ENCODE peak calls at places on chromosomes 4 and X, in four cellular contexts. P is HCT116, R is GM12878, D is K562. V is an unnamed sample.

GRCh38 chr4:185396724-185397402 is at the start of gene ANKRD37:
- DNase-seq in P (no peak), R (no peak), D (peak), V (no peak)

GRCh38 chrX:140664939-140665338 is 44.6 kb upstream of the LINC00632 start:
- DNase-seq in P (no peak), R (no peak), D (peak), V (no peak)

GRCh38 chr4:95038791-95039190 is 281.0 kb downstream of the BMPR1B start:
- DNase-seq in P (no peak), R (no peak), D (no peak), V (no peak)

GRCh38 chrX:53435997-53436396 is 1.8 kb upstream of the HSD17B10 start:
- DNase-seq in P (peak), R (peak), D (peak), V (peak)

GRCh38 chr4:112234952-112235609 is 3.5 kb downstream of the AP1AR start:
- DNase-seq in P (peak), R (peak), D (peak), V (peak)

GRCh38 chr4:169133932-169134331 is 123.9 kb upstream of the CBR4 start:
- DNase-seq in P (no peak), R (no peak), D (no peak), V (no peak)

GRCh38 chr4:151314509-151314908 is 10.9 kb downstream of the SH3D19 start:
- DNase-seq in P (no peak), R (no peak), D (no peak), V (no peak)

GRCh38 chrX:107654778-107655761 is 26.8 kb downstream of the PRPS1 start:
- DNase-seq in P (peak), R (no peak), D (peak), V (peak)

GRCh38 chr4:113368056-113368455 is 318.6 kb downstream of the ANK2 start:
- DNase-seq in P (no peak), R (no peak), D (no peak), V (no peak)

GRCh38 chr4:109332926-109333464 is 30.5 kb upstream of the COL25A1 start:
- DNase-seq in P (no peak), R (no peak), D (peak), V (peak)

DNA sequence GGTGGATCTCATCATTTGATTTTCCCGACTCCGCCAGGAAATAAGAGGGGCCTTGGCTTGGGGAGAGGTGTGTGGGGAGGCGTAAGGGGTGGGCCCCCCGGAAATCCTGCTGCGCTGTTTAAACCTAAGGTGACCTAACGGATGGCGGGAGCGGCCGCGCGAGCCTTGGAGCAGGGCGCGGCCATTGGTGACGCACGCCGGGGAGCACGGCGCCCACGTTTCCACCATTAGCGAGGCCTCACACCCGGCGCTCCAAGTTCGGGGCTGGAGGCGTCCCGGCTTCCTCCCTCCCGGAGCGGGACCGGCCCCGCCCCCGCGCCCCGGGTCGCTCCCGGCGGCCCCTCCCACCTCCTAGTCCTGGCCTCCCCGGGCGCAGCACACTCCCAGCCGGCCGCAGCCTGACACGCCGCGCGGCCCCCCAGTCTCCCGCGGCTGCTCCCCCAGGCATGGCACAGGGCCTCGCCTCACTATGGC is at the start of gene SMS:
- DNase-seq in P (no peak), R (no peak), D (peak), V (peak)
- TF ChIP-seq ZNF274 in P (no peak), R (no peak), D (no peak), V (no peak)

DNA sequence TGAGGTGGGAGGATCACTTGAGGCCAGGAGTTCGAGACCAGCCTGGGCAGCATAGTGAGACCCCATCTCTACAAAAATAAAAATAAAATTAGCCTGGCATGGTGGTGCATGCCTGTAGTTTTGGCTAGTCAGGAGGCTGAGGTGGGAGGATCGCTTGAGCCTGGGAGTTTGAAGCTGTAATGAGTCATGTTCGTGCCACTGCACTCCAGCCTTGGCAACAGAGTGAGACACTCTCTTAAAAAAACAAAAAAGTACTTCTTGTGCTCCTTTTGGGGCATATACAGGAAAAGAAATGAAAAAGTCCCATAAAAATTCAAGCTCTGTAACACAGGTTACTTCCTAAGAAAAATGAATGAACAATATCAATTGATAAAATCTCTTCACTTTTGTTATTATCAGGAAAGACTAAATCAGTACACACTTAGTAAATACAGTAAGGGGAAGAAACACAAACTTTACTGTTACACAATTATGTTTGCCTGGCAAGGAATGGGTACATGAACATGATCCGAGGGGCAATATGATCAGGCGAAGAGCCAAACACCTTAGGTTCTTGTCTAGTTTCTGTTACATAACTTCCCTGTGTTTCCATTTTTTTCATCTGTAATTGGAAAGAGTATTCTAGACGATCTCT is 46.9 kb downstream of the CCDC158 start:
- DNase-seq in P (no peak), R (no peak), D (no peak), V (no peak)
- H3K9ac ChIP-seq in P (no peak), R (no peak), D (no peak), V (no peak)

DNA sequence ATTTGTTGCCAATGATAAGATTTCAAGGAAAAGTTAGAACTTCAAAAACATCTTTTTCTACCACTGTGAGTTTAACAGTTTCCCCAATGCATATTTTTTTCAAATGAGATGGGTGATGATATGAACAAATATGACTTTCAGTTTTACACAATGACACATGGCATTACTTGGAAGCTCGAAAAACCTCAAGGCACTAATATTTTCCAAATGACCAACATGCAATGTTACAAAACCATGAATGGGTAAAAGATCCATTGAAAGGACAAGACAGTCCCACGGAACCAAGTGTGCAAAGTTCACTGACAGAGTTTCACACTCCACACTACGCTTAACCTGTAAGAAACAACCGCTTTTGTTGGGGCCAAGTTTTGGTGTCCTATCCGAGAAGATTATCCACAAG is 84.5 kb downstream of the CD99L2 start:
- DNase-seq in P (no peak), R (no peak), D (no peak), V (no peak)
- TF ChIP-seq ZNF274 in P (no peak), R (no peak), D (no peak), V (no peak)

GRCh38 chrX:78746496-78746895 is 1.0 kb upstream of the LPAR4 start:
- DNase-seq in P (no peak), R (no peak), D (no peak), V (no peak)
- H3K9ac ChIP-seq in P (no peak), R (no peak), D (no peak), V (no peak)